ENCODE peak calls at places on chromosomes 1 and 21, in five cellular contexts. One of them, this sample, is unnamed.

GRCh38 chr1:233252436-233252835 is 43.1 kb downstream of the PCNX2 start:
- DNase-seq in HEK293T: no peak
- DNase-seq in AG04450: no peak
- DNase-seq in H4: no peak
- DNase-seq in B cell: no peak
- DNase-seq in this sample: no peak

GRCh38 chr1:155131285-155131684 is 3.6 kb downstream of the EFNA1 start:
- DNase-seq in HEK293T: no peak
- DNase-seq in AG04450: no peak
- DNase-seq in H4: no peak
- DNase-seq in B cell: no peak
- DNase-seq in this sample: no peak

GRCh38 chr1:229590119-229590518 is 31.6 kb upstream of the ABCB10 start:
- DNase-seq in HEK293T: no peak
- DNase-seq in AG04450: no peak
- DNase-seq in H4: no peak
- DNase-seq in B cell: no peak
- DNase-seq in this sample: no peak

GRCh38 chr1:37478451-37478871 is 4.1 kb downstream of the ZC3H12A start:
- DNase-seq in HEK293T: no peak
- DNase-seq in AG04450: no peak
- DNase-seq in H4: no peak
- DNase-seq in B cell: peak
- DNase-seq in this sample: no peak

GRCh38 chr21:45836268-45836655 is 145.3 kb upstream of the COL6A1 start:
- DNase-seq in HEK293T: no peak
- DNase-seq in AG04450: no peak
- DNase-seq in H4: no peak
- DNase-seq in B cell: no peak
- DNase-seq in this sample: no peak

GRCh38 chr1:48203287-48203900 is 19.1 kb upstream of the SLC5A9 start:
- DNase-seq in HEK293T: peak
- DNase-seq in AG04450: no peak
- DNase-seq in H4: peak
- DNase-seq in B cell: peak
- DNase-seq in this sample: no peak

GRCh38 chr1:1440941-1441888 is 5.7 kb downstream of the VWA1 start:
- DNase-seq in HEK293T: peak
- DNase-seq in AG04450: no peak
- DNase-seq in H4: no peak
- DNase-seq in B cell: peak
- DNase-seq in this sample: no peak

GRCh38 chr1:17233675-17234074 is 15.2 kb upstream of the PADI3 start:
- DNase-seq in HEK293T: no peak
- DNase-seq in AG04450: peak
- DNase-seq in H4: peak
- DNase-seq in B cell: no peak
- DNase-seq in this sample: no peak

GRCh38 chr1:220775238-220775853 is 11.4 kb upstream of the MTARC1 start:
- DNase-seq in HEK293T: peak
- DNase-seq in AG04450: no peak
- DNase-seq in H4: no peak
- DNase-seq in B cell: peak
- DNase-seq in this sample: no peak

GRCh38 chr1:85450832-85451231 is 14.1 kb downstream of the DDAH1 start:
- DNase-seq in HEK293T: no peak
- DNase-seq in AG04450: no peak
- DNase-seq in H4: no peak
- DNase-seq in B cell: no peak
- DNase-seq in this sample: no peak

GRCh38 chr21:27425172-27425571 is 458.3 kb upstream of the ADAMTS5 start:
- DNase-seq in HEK293T: no peak
- DNase-seq in AG04450: no peak
- DNase-seq in H4: peak
- DNase-seq in B cell: no peak
- DNase-seq in this sample: no peak

GRCh38 chr1:230985711-230986110 is 6.8 kb downstream of the ARV1 start:
- DNase-seq in HEK293T: no peak
- DNase-seq in AG04450: no peak
- DNase-seq in H4: no peak
- DNase-seq in B cell: no peak
- DNase-seq in this sample: no peak

GRCh38 chr1:85047472-85048295 is 616 bp downstream of the MCOLN3 start:
- DNase-seq in HEK293T: peak
- DNase-seq in AG04450: no peak
- DNase-seq in H4: no peak
- DNase-seq in B cell: peak
- DNase-seq in this sample: no peak

GRCh38 chr1:11885922-11886321 is 27.2 kb upstream of the NPPB start:
- DNase-seq in HEK293T: no peak
- DNase-seq in AG04450: no peak
- DNase-seq in H4: no peak
- DNase-seq in B cell: no peak
- DNase-seq in this sample: peak